ENCODE peak calls at places on chromosomes 4 and X, in four cellular contexts. A is astrocyte, X is upper lobe of right lung, P is epithelial cell of esophagus. Z is an unnamed sample.

GRCh38 chr4:146124023-146124680 is 51.4 kb upstream of the LSM6 start:
- DNase-seq in X (no peak), A (no peak), P (no peak), Z (no peak)

GRCh38 chr4:52126946-52127345 is 75.8 kb downstream of the SPATA18 start:
- DNase-seq in P (peak), X (no peak), A (no peak), Z (no peak)

GRCh38 chrX:103941201-103941975 is 21.0 kb upstream of the TMSB15B start:
- DNase-seq in A (peak), P (peak), X (no peak), Z (peak)

GRCh38 chr4:131499139-131499873 is 1649.8 kb upstream of the PCDH10 start:
- DNase-seq in P (peak), X (no peak), A (peak), Z (peak)

GRCh38 chr4:39613093-39613656 is 25.5 kb downstream of the SMIM14 start:
- DNase-seq in X (no peak), P (peak), A (peak), Z (peak)

GRCh38 chr4:86036729-86037128 is 323.1 kb downstream of the MAPK10 start:
- DNase-seq in X (no peak), A (peak), P (peak), Z (peak)

GRCh38 chrX:49172280-49172780 is 632 bp downstream of the PLP2 start:
- DNase-seq in A (peak), P (peak), X (peak), Z (peak)

GRCh38 chr4:80335554-80336358 is at the start of gene CFAP299:
- DNase-seq in A (peak), P (peak), X (peak), Z (peak)

GRCh38 chr4:183356931-183357675 is 34.9 kb upstream of the CLDN24 start:
- DNase-seq in X (peak), P (peak), A (no peak), Z (no peak)

GRCh38 chr4:101594588-101594987 is 195.9 kb upstream of the BANK1 start:
- DNase-seq in A (no peak), P (no peak), X (no peak), Z (no peak)

GRCh38 chr4:76897522-76898384 is at the start of gene SOWAHB:
- DNase-seq in X (peak), A (no peak), P (peak), Z (no peak)

GRCh38 chrX:155888139-155888538 is 7.0 kb downstream of the VAMP7 start:
- DNase-seq in P (peak), X (no peak), A (peak), Z (peak)

GRCh38 chr4:2395038-2395437 is 23.4 kb downstream of the ZFYVE28 start:
- DNase-seq in A (peak), X (no peak), P (no peak), Z (no peak)

GRCh38 chr4:157115613-157116340 is 39.8 kb downstream of the GLRB start:
- DNase-seq in X (no peak), P (peak), A (peak), Z (peak)

GRCh38 chr4:17447675-17448298 is 64.1 kb downstream of the QDPR start:
- DNase-seq in X (no peak), A (peak), P (peak), Z (peak)

GRCh38 chr4:121913667-121914066 is 38.2 kb downstream of the TRPC3 start:
- DNase-seq in X (no peak), A (no peak), P (no peak), Z (no peak)

GRCh38 chr4:150395872-150396271 is 186.1 kb upstream of the MAB21L2 start:
- DNase-seq in P (no peak), A (no peak), X (no peak), Z (no peak)

GRCh38 chrX:30343206-30343605 is 34.0 kb upstream of the NR0B1 start:
- DNase-seq in A (no peak), X (no peak), P (no peak), Z (no peak)

GRCh38 chr4:184117662-184118199 is 99.9 kb downstream of the ENPP6 start:
- DNase-seq in P (no peak), A (no peak), X (peak), Z (no peak)

GRCh38 chr4:87934973-87935372 is 40.5 kb upstream of the SPP1 start:
- DNase-seq in A (no peak), P (no peak), X (no peak), Z (no peak)

GRCh38 chr4:143559757-143560147 is 46.2 kb downstream of the SMARCA5 start:
- DNase-seq in P (no peak), A (no peak), X (no peak), Z (no peak)

GRCh38 chr4:1578301-1578781 is 105.8 kb downstream of the FAM53A start:
- DNase-seq in A (no peak), P (no peak), X (no peak), Z (no peak)

GRCh38 chr4:30380404-30380998 is 339.7 kb upstream of the PCDH7 start:
- DNase-seq in P (peak), X (no peak), A (peak), Z (peak)

GRCh38 chrX:14941301-14941700 is 68.1 kb downstream of the MOSPD2 start:
- DNase-seq in P (no peak), A (no peak), X (no peak), Z (no peak)

GRCh38 chr4:106647451-106647850 is 278.9 kb upstream of the GIMD1 start:
- DNase-seq in P (no peak), X (no peak), A (no peak), Z (no peak)

GRCh38 chr4:20305976-20306375 is 54.3 kb downstream of the SLIT2 start:
- DNase-seq in A (no peak), X (no peak), P (peak), Z (peak)

GRCh38 chrX:120741452-120741851 is 111.6 kb upstream of the C1GALT1C1 start:
- DNase-seq in P (peak), A (no peak), X (no peak), Z (no peak)

GRCh38 chr4:71498624-71499023 is 159.8 kb downstream of the SLC4A4 start:
- DNase-seq in X (no peak), A (no peak), P (no peak), Z (peak)

GRCh38 chrX:38660395-38661179 is 99.2 kb downstream of the TSPAN7 start:
- DNase-seq in A (no peak), X (no peak), P (no peak), Z (no peak)

GRCh38 chrX:19787305-19787704 is 100.1 kb downstream of the SH3KBP1 start:
- DNase-seq in P (no peak), X (no peak), A (no peak), Z (no peak)

GRCh38 chr4:158189409-158189808 is 16.6 kb upstream of the GASK1B start:
- DNase-seq in X (no peak), A (no peak), P (no peak), Z (no peak)

GRCh38 chrX:109886122-109886761 is 116.7 kb upstream of the TMEM164 start:
- DNase-seq in A (no peak), P (peak), X (no peak), Z (peak)

DNA sequence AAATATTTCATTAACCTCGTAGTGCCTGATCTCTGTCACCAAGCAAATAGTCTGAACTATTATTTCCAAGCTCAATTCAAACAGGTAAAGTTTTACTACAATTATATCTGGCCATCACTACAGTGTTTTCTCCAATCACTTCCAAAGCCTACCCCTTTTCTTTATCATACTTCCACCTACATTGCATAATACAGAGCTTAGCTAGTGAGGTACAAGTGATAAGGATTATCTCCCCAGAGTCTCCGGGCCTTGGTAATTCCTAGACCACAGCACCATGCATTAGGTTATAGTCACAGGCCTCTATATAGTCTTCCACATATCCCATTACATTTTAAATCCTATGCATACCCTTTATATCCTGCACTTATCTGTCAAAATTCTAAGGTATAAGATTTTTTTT is 154.2 kb downstream of the SNCA start:
- DNase-seq in P (peak), X (no peak), A (no peak), Z (peak)
- H3K4me3 ChIP-seq in P (peak), X (no peak), A (no peak), Z (peak)

DNA sequence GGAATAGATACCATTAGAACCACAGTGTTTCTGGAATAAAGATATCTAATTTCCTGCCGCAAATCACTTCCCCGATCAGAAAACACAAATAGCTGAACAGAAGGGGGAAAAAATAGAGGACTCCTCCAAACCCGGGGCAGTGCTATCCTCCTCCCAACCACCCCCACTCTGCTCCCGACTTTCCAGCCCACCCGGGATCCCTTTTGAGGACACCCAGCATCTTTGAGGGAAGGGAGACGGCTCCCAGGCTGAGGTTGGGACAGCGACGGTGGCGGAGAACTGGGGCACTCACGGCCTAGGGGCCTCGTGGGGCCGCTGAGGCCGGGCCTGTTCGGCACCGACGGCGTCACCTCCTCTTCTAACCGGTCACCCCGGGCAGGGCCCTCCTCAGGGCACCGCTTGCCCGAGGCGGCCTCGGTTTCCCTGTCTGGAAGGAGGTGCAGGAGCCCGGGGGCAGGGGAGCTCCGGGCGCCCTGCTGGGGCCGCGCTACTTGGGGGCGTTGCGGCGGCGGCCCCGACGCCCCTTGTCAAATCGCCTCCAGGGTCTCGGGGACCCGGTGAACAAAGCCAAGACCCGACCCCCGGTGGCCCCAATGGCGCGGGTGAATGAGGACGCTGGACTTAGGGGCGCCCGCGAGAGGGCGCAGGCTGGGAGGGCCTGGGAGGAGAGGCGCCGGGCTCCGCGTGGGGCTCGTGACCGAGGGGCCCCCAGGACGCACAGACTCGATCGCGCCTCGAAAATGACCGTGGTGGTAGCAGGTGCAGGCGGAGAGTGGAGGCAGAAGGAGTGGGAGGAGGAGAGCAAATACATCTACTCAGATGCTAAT is 6.9 kb upstream of the ARX start:
- DNase-seq in P (no peak), X (no peak), A (no peak), Z (no peak)
- H3K4me3 ChIP-seq in P (no peak), X (no peak), A (no peak), Z (no peak)

GRCh38 chr4:151666501-151666900 is 94.3 kb downstream of the GATB start:
- DNase-seq in X (no peak), P (no peak), A (no peak), Z (no peak)
- H3K4me3 ChIP-seq in X (no peak), P (no peak), A (no peak), Z (no peak)

GRCh38 chr4:7865533-7865932 is 74.1 kb downstream of the AFAP1 start:
- DNase-seq in X (no peak), P (no peak), A (no peak), Z (no peak)

GRCh38 chr4:7861440-7861881 is 78.2 kb downstream of the AFAP1 start:
- DNase-seq in X (no peak), A (peak), P (peak), Z (peak)

GRCh38 chr4:7864685-7865084 is 75.0 kb downstream of the AFAP1 start:
- DNase-seq in X (no peak), A (no peak), P (no peak), Z (no peak)

GRCh38 chr4:7862561-7863200 is 77.0 kb downstream of the AFAP1 start:
- DNase-seq in A (no peak), X (no peak), P (no peak), Z (no peak)

GRCh38 chr4:7863911-7864681 is 75.6 kb downstream of the AFAP1 start:
- DNase-seq in A (no peak), X (no peak), P (no peak), Z (no peak)
- H3K4me3 ChIP-seq in A (no peak), X (no peak), P (no peak), Z (no peak)

DNA sequence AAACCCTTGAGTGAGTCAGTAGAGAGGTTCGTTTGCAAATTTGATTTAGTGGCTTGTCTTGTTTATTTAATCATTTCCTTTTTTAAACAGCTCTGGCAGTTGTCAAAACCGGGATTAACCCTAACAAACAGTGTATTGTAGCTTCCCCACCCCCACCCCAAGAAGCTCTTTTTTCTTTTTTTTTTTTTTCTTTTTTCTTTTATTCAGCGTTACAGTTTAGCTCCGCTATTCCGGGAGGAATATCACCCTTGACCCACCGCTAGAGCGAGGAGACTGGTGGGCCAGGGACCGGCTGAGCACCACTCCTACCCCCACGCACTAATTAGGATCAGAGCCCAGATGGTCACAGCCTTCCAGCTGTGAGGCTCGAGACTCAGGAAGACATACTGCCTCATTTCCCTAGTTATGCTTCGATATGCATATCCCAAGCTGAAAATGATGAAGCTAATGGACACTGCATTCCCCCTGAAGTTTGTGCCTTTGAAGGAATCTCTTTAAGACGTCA is 2.0 kb downstream of the PARM1 start:
- DNase-seq in P (no peak), X (no peak), A (no peak), Z (no peak)
- H3K4me3 ChIP-seq in P (no peak), X (peak), A (no peak), Z (peak)

GRCh38 chr4:6658635-6659075 is 18.2 kb downstream of the MRFAP1 start:
- DNase-seq in P (peak), X (peak), A (no peak), Z (peak)
- H3K4me3 ChIP-seq in P (peak), X (peak), A (peak), Z (peak)

GRCh38 chr4:173508386-173509002 is 21.5 kb downstream of the HAND2 start:
- DNase-seq in X (no peak), P (no peak), A (no peak), Z (no peak)
- H3K4me3 ChIP-seq in X (no peak), P (no peak), A (peak), Z (no peak)

DNA sequence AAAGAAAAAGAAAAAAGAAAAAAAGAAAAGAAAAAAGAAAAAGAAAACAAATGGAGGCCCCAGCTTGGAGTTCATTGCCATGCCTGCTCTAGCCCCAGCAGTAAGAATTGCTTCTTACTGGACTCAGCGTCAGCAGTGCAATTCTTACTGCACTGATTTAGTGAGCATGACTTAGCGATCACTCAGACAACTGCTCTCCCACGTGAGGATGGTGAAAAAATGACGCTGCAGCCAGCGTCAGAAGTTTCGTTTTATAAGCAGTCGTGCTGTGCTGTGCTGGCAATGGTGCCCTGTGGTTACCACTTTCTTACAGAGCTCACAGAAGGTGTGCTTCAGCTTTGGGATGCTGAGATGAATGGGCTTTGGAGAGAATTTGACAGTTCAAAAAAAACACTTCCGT is 68.3 kb upstream of the DDX3X start:
- DNase-seq in A (peak), X (no peak), P (no peak), Z (peak)
- H3K4me3 ChIP-seq in A (no peak), X (peak), P (no peak), Z (peak)

GRCh38 chr4:48271626-48272025 is 2.0 kb upstream of the TEC start:
- DNase-seq in P (no peak), A (no peak), X (no peak), Z (no peak)

GRCh38 chr4:48269861-48270515 is 350 bp upstream of the TEC start:
- DNase-seq in P (peak), A (peak), X (peak), Z (peak)

GRCh38 chr4:48268956-48269860 is at the start of gene TEC:
- DNase-seq in P (no peak), A (no peak), X (peak), Z (peak)

GRCh38 chr4:48271048-48271452 is 1.4 kb upstream of the TEC start:
- DNase-seq in P (no peak), A (no peak), X (no peak), Z (no peak)

DNA sequence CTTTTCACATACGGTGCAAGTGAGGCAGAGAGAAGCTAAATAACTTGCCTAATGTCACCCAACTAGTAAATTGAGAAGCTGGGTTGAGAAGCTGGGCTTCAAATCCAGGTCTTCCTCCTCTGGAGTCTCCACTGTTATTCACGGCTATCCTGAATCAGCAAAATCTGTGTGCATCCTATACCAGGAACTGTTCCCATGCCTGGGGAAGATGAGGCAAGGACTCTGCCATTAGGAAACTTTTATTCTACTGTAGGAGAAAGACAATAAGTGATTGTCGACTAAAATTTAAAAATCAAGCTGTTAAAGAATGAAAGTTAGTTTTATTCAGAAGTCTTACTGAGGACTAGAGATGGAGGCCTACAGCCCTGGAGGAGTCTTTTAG is 869 bp upstream of the TEC start:
- DNase-seq in X (no peak), P (no peak), A (no peak), Z (no peak)
- H3K4me3 ChIP-seq in X (peak), P (no peak), A (peak), Z (no peak)

GRCh38 chr4:81814909-81815539 is 343.3 kb upstream of the RASGEF1B start:
- DNase-seq in X (no peak), P (no peak), A (no peak), Z (no peak)
- H3K4me3 ChIP-seq in X (no peak), P (no peak), A (no peak), Z (no peak)

Z was measured in fibroblast of villous mesenchyme.